ENCODE peak calls at places on chromosomes 13 and 19, in ten cellular contexts. O is ascending aorta, N is cardiac fibroblast, R is kidney epithelial cell, F is ovary, X is GM23338, Z is GM12865, U is fibroblast of mammary gland, D is choroid plexus epithelial cell, S is Panc1. K is an unnamed sample.

GRCh38 chr19:15701757-15702589 is 25.9 kb upstream of the OR10H2 start:
- DNase-seq in O (no peak), N (no peak), R (no peak), F (no peak), X (no peak), Z (no peak), U (no peak), D (no peak), S (no peak), K (no peak)

GRCh38 chr19:21322528-21322927 is 6.7 kb downstream of the ZNF708 start:
- DNase-seq in O (no peak), N (peak), R (no peak), F (no peak), X (no peak), Z (no peak), U (peak), D (no peak), S (no peak), K (peak)

GRCh38 chr13:70985371-70985770 is 877.1 kb upstream of the KLHL1 start:
- DNase-seq in O (no peak), N (no peak), R (no peak), F (no peak), X (no peak), Z (no peak), U (no peak), D (no peak), S (no peak), K (no peak)

GRCh38 chr13:112172017-112172416 is 105.1 kb downstream of the SOX1 start:
- DNase-seq in O (no peak), N (no peak), R (no peak), F (no peak), X (no peak), Z (no peak), U (no peak), D (no peak), S (no peak), K (no peak)

GRCh38 chr19:30685601-30686000 is 313.4 kb downstream of the ZNF536 start:
- DNase-seq in O (no peak), N (no peak), R (no peak), F (no peak), X (no peak), Z (no peak), U (no peak), D (no peak), S (no peak), K (no peak)

GRCh38 chr19:1355258-1355973 is 28.3 kb upstream of the NDUFS7 start:
- DNase-seq in O (no peak), N (peak), R (no peak), F (peak), X (no peak), Z (no peak), U (peak), D (peak), S (no peak), K (peak)

GRCh38 chr13:50094615-50095293 is 79.5 kb downstream of the KCNRG start:
- DNase-seq in O (no peak), N (no peak), R (no peak), F (no peak), X (no peak), Z (no peak), U (peak), D (no peak), S (no peak), K (no peak)

GRCh38 chr13:105432408-105432807 is 1103.1 kb downstream of the EFNB2 start:
- DNase-seq in O (no peak), N (no peak), R (no peak), F (no peak), X (no peak), Z (no peak), U (no peak), D (no peak), S (no peak), K (no peak)

GRCh38 chr13:79936368-79937136 is 404.4 kb downstream of the SPRY2 start:
- DNase-seq in O (peak), N (peak), R (peak), F (no peak), X (no peak), Z (peak), U (peak), D (peak), S (peak), K (peak)

GRCh38 chr13:24670927-24671326 is 9.3 kb upstream of the ATP12A start:
- DNase-seq in O (no peak), N (peak), R (no peak), F (no peak), X (peak), Z (peak), U (no peak), D (peak), S (no peak), K (no peak)

DNA sequence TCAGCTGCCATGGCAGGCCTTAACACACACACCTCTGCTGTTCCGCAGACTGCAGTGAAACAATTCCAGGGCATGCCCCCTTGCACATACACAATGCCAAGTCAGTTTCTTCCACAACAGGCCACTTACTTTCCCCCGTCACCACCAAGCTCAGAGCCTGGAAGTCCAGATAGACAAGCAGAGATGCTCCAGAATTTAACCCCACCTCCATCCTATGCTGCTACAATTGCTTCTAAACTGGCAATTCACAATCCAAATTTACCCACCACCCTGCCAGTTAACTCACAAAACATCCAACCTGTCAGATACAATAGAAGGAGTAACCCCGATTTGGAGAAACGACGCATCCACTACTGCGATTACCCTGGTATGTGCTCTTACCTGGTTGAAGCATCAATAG is 3.6 kb downstream of the KLF5 start:
- DNase-seq in O (no peak), N (no peak), R (no peak), F (no peak), X (no peak), Z (no peak), U (no peak), D (no peak), S (no peak), K (no peak)
- H3K4me3 ChIP-seq in O (no peak), N (no peak), R (no peak), F (no peak), X (no peak), Z (no peak), U (no peak), D (no peak), S (no peak), K (no peak)

DNA sequence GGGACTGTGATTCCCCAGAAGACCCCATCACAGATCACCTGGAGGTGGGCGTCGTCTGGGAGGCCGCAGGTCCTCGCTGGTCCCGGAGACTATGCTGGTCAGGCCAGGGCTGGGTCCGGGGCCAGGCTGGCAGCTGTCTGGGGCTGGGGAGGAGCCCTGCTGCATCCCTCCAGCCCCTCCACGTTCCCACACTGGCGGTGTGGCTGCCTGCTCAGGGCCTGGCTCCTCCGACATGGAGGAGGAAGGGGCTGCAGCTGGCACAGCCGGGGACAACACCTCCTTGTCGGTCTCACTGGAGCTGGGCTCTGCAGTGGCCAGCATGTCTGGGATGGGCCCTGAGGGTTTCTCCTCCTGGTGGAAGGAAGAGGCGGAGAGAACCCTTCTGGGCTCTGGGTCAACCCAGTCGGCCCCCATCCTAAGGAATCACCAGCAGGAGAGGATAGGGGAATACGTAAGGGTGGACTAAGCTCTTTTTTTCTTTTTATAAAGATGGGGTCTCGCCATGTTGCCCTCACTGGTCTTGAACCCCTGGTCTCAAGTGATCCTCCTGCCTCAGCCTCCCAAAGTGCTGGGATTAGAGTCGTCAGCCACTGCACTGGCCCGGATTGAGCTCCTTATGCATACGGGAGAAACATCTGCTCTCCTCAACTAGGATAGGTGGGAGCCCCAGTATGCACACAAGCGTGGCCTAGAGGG is 828 bp downstream of the ZNF414 start:
- DNase-seq in O (no peak), N (no peak), R (no peak), F (peak), X (no peak), Z (no peak), U (no peak), D (no peak), S (no peak), K (no peak)
- TF ChIP-seq CTCF in O (no peak), N (no peak), R (no peak), F (no peak), X (no peak), Z (no peak), U (no peak), D (no peak), S (no peak), K (no peak)

DNA sequence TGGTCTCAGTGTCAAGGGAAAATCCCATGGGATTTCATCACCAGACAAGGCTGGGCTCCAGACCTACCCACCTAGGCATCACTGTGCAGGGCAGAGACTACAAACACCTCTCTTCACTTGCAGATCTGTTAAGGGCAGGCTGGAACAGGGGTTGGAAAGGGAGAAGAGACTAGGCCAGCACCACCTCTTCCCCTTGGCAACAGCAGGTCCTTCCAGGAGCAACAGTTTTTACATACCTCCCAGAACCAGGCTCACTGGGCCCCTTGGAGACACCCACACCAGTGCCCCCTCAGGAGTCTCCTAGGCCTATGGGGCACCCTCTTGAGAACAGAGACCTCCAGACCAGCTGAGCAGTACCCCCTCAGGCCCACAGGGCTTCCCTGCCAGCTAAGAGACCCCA is 2.5 kb upstream of the UBE2M start:
- DNase-seq in O (no peak), N (no peak), R (no peak), F (no peak), X (no peak), Z (no peak), U (no peak), D (no peak), S (no peak), K (no peak)
- H3K4me3 ChIP-seq in O (no peak), N (no peak), R (no peak), F (no peak), X (no peak), Z (no peak), U (no peak), D (no peak), S (no peak), K (no peak)

GRCh38 chr13:104198811-104199210 is 1132.6 kb upstream of the SLC10A2 start:
- DNase-seq in O (no peak), N (no peak), R (no peak), F (no peak), X (no peak), Z (no peak), U (no peak), D (no peak), S (no peak), K (no peak)

GRCh38 chr13:104196611-104197010 is 1130.4 kb upstream of the SLC10A2 start:
- DNase-seq in O (no peak), N (no peak), R (no peak), F (no peak), X (no peak), Z (no peak), U (no peak), D (no peak), S (no peak), K (no peak)
- TF ChIP-seq CTCF in O (no peak), N (no peak), R (no peak), F (no peak), X (no peak), Z (no peak), U (no peak), D (no peak), S (no peak), K (no peak)

DNA sequence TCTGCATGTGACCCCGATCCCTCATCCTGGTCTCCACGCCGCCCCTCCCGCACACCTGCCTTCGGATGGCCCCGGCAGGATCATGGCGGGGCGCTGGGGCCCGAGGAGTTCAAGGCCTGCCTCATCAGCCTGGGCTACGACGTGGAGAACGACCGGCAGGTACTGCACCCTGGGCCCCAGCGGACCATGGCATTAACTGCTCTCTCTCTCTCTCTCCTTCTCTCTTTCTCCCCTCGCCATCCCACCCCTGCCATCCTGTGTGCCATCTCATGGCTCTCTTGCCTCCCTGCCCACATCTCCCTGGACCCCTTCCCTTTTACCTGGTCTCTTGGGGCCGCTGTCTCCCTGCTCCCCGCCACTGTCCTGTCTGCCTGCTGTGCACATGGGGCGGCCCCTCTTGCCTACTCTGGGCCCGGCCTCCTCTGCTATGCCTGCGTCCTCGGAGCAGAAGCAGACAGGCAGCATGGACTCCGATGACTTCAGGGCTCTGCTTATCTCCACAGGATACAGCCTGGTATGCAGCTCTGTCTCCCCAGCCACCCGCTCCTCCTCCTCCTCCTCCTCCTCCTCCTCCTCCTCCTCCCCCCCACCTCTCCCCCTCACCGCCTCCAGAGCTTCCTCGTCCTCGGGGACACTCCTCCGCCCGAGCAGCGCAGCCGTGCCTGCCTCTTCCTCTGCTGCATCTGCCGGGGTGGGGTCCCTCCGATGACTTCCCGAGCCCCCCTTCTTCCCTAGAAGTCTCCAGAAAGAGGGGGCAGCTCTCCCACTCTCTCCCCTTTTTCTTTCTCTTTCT is 16.2 kb downstream of the CAPN12 start:
- DNase-seq in O (no peak), N (peak), R (no peak), F (peak), X (no peak), Z (no peak), U (no peak), D (peak), S (no peak), K (peak)
- H3K4me3 ChIP-seq in O (no peak), N (no peak), R (no peak), F (no peak), X (no peak), Z (no peak), U (no peak), D (no peak), S (no peak), K (no peak)

DNA sequence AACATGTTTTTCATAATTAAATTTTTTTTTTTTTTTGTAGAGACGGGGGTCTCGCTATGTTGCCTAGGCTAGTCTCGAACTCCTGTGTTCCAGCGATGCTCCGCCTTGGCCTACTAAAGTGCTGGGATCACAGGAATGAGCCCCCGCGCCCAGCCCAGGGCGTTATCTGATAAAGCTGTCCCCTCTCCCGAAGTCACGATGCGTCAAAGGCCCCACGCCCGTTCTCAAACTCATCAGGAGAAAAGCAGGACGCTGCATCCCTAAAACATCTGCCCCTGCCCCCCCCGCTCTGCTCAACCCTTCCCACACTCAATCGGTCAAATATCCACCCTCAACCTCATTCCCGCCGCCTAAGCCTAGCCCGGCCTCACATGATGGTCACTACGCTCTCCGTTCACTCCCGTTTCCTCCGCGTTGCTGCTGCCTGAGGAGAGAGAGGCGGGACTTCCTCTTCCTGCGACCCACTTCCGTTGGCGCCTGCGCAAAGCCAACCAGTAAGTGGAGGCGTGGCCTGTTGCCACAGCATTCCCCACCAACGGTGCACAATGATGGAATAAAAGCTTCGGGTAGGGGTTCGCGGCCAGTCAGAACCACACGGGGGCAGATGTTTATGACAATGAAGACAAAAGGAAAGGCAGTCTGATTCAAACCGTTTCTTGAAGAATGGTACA is at the start of gene SNRPD2:
- DNase-seq in O (peak), N (peak), R (peak), F (peak), X (peak), Z (peak), U (peak), D (peak), S (peak), K (peak)
- TF ChIP-seq CTCF in O (no peak), N (no peak), R (no peak), F (no peak), X (no peak), Z (no peak), U (no peak), D (no peak), S (no peak), K (no peak)